ENCODE peak calls at places on chromosomes 4 and X, in six cellular contexts. Z is suprapubic skin, L is K562, U is sigmoid colon, N is transverse colon, B is SK-N-SH. F is an unnamed sample.
A peak's percentile ranks its signal among the peaks of the same experiment; 100 is the strongest.

GRCh38 chr4:110196206-110196870 is 2.1 kb downstream of the ELOVL6 start:
- DNase-seq in Z (no peak), L (peak; percentile 72), U (peak; percentile 66), N (peak; percentile 60), B (peak; percentile 79), F (no peak)

GRCh38 chrX:30887721-30888120 is 1.3 kb downstream of the TAB3 start:
- DNase-seq in Z (no peak), L (no peak), U (no peak), N (no peak), B (no peak), F (no peak)

GRCh38 chr4:47120783-47121182 is 89.4 kb downstream of the GABRB1 start:
- DNase-seq in Z (no peak), L (no peak), U (no peak), N (no peak), B (no peak), F (no peak)

GRCh38 chr4:101033986-101034385 is 313.3 kb downstream of the PPP3CA start:
- DNase-seq in Z (no peak), L (no peak), U (no peak), N (no peak), B (no peak), F (no peak)

GRCh38 chrX:108034725-108035124 is 10.1 kb upstream of the VSIG1 start:
- DNase-seq in Z (no peak), L (no peak), U (no peak), N (no peak), B (no peak), F (no peak)

GRCh38 chr4:2923141-2923551 is 40.1 kb downstream of the NOP14 start:
- DNase-seq in Z (peak; percentile 59), L (no peak), U (no peak), N (no peak), B (no peak), F (no peak)

GRCh38 chr4:32499176-32499575 is 1779.0 kb downstream of the PCDH7 start:
- DNase-seq in Z (no peak), L (no peak), U (no peak), N (no peak), B (no peak), F (no peak)

GRCh38 chr4:110503588-110504435 is 27.9 kb downstream of the ENPEP start:
- DNase-seq in Z (no peak), L (no peak), U (no peak), N (no peak), B (no peak), F (no peak)

GRCh38 chr4:34170941-34171340 is 2073.4 kb downstream of the ARAP2 start:
- DNase-seq in Z (no peak), L (no peak), U (no peak), N (no peak), B (no peak), F (no peak)

GRCh38 chr4:47647544-47647943 is 162.5 kb downstream of the ATP10D start:
- DNase-seq in Z (no peak), L (no peak), U (no peak), N (no peak), B (no peak), F (no peak)

GRCh38 chrX:41445171-41445570 is 2.0 kb upstream of the NYX start:
- DNase-seq in Z (no peak), L (no peak), U (no peak), N (no peak), B (no peak), F (no peak)

GRCh38 chrX:41442824-41443560 is 4.2 kb upstream of the NYX start:
- DNase-seq in Z (no peak), L (no peak), U (no peak), N (no peak), B (no peak), F (no peak)

GRCh38 chrX:41445781-41446358 is 1.3 kb upstream of the NYX start:
- DNase-seq in Z (no peak), L (no peak), U (no peak), N (no peak), B (no peak), F (no peak)

GRCh38 chrX:41447897-41448296 is 754 bp downstream of the NYX start:
- DNase-seq in Z (no peak), L (no peak), U (no peak), N (no peak), B (no peak), F (no peak)

DNA sequence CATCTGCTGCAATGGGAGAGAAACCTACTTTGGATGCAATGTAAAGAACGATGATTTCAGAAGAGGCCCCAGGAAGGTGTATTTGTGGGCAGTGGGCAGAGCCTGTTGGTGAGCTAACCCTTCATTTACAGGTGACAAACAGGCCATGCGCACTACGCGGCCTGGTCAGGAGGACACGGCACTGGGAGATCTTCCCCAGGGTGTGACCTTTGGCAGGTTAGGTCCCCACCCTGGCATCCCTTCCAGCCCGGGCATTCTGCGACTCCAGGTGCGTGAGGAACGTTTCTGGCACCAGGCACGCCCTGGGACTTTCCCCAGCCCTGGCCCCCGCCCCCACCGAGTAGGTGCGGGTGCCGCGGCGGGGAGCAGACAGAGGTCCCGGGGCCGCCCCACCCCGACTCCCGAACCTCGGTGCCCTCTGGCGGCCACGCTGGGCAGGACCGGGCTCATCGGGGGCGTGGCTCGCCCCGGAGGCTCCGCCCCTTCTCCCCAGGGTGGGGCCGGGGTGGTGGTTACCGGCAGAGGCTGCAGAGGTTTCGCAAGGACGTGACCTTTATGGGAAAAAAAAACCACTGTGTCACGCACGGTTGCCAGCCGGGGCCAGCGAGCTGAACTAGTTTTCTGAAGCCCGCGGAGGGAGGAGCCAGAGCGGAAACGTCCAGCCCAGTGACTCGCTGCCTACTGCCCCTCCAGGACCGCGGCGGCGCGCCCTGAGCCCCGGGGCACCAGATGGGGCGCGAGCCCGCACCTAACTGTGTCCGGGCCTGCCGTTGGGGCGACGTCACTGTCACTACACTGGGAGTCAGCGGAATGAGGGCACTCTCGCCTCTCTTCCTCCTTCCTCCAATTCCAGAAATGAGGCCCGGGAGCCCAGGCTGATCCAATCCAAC is 5.0 kb upstream of the NYX start:
- DNase-seq in Z (peak; percentile 93), L (peak; percentile 94), U (peak; percentile 91), N (peak; percentile 89), B (peak; percentile 94), F (peak; percentile 72)
- TF ChIP-seq EP300 in Z (no peak), L (peak; percentile 51), U (no peak), N (peak; percentile 18), B (no peak), F (peak; percentile 54)

DNA sequence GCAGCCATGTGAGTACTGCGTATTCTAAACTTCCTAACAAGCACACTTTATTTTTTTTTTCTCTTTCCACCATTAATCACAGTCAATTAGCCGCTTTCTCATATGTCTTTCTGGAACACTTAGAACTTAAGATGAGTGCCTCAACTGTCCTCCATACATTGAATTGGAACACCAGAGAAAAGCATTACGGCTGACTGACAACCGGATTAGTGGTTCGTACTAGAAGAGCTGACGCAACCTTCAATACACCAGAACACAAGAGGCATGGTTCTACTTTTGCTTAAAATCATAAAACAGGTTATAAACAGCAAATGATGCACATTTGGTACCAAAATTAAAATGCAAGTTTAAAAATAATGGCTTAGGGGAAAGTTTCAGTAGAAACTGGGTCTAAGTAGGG is 3.3 kb downstream of the TMEM47 start:
- DNase-seq in Z (no peak), L (no peak), U (no peak), N (no peak), B (no peak), F (no peak)
- H3K4me3 ChIP-seq in Z (peak overlapping the region; percentile 66), L (no peak overlapping the region), U (peak overlapping the region; percentile 68), N (no peak overlapping the region), B (no peak overlapping the region), F (no peak overlapping the region)

GRCh38 chr4:72951147-72951546 is 118.4 kb downstream of the COX18 start:
- DNase-seq in Z (no peak), L (no peak), U (no peak), N (no peak), B (no peak), F (no peak)
- TF ChIP-seq CTCF in Z (no peak), L (no peak), U (no peak), N (no peak), B (peak; percentile 43), F (no peak)

GRCh38 chrX:150201391-150201790 is 161.7 kb upstream of the MAMLD1 start:
- DNase-seq in Z (no peak), L (no peak), U (no peak), N (no peak), B (no peak), F (no peak)

GRCh38 chrX:150199803-150200202 is 163.3 kb upstream of the MAMLD1 start:
- DNase-seq in Z (no peak), L (no peak), U (no peak), N (no peak), B (no peak), F (no peak)

GRCh38 chrX:150200361-150200760 is 162.8 kb upstream of the MAMLD1 start:
- DNase-seq in Z (no peak), L (no peak), U (no peak), N (no peak), B (no peak), F (no peak)

GRCh38 chrX:150201841-150202240 is 161.3 kb upstream of the MAMLD1 start:
- DNase-seq in Z (no peak), L (no peak), U (no peak), N (no peak), B (no peak), F (no peak)

DNA sequence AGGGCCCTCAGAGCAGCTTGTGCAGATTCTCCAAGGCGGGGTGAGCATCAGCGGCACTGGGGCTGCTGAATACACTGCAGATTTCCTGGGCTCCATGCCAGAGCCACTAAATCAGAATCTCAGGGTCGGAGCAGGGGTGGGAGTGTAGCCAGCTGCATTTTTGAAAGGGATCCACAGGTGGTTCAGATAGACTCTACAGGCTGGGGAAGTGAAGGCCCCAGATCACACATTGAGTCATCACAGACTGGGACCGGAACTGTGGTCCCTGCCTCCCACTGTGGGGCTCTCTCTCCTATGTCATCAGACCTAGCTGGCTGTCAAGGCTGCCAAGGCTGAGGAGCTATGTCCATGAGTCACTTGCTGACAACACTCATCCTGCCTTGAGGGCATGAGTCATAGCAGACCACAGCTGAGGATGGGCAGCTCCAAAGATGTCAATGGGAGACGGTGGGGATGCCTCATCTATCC is 162.3 kb upstream of the MAMLD1 start:
- DNase-seq in Z (peak; percentile 80), L (peak; percentile 15), U (peak; percentile 82), N (peak; percentile 20), B (peak; percentile 26), F (peak; percentile 18)
- TF ChIP-seq EP300 in Z (no peak), L (no peak), U (no peak), N (no peak), B (peak; percentile 87), F (peak; percentile 63)

DNA sequence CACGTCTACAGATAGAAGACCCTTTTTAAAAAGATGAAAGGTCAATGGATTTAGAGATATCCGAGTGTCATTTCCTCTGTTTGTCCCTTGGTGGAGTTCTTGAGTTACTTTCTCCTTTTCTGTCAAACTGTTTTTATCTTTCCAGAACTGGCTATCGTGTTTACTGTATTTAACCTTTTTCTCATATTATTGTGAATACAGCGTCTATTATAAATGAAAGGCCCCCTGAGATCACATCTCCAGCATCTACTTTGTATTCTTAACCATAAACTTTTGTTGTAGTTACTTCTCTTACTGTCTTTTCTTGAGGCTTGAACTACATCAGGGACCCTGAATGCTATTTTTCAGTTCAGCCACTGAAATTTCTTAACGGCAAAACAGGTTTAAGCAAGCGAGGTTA is 4.0 kb upstream of the PCDH7 start:
- DNase-seq in Z (no peak), L (no peak), U (no peak), N (no peak), B (peak; percentile 40), F (no peak)
- H3K4me3 ChIP-seq in Z (peak overlapping the region; percentile 74), L (no peak overlapping the region), U (peak overlapping the region; percentile 92), N (peak overlapping the region; percentile 47), B (peak overlapping the region; percentile 49), F (peak overlapping the region; percentile 45)

GRCh38 chrX:15471016-15471415 is 22.1 kb downstream of the PIR start:
- DNase-seq in Z (no peak), L (peak; percentile 40), U (peak; percentile 69), N (peak; percentile 71), B (peak; percentile 54), F (peak; percentile 19)
- TF ChIP-seq CTCF in Z (peak; percentile 64), L (peak; percentile 76), U (peak; percentile 61), N (peak; percentile 79), B (peak; percentile 95), F (peak; percentile 74)